ENCODE peak calls at places on chromosomes 7 and 10, in six cellular contexts. T is RPMI7951, E is breast epithelium, G is fibroblast of gingiva, Z is left ventricle myocardium inferior, W is HCEC 1CT. V is an unnamed sample.

GRCh38 chr7:40658731-40659130 is 523.9 kb downstream of the SUGCT start:
- DNase-seq in T (peak; percentile 71), E (no peak), G (peak; percentile 68), Z (no peak), W (no peak), V (peak; percentile 20)

GRCh38 chr7:156889089-156889488 is 3.9 kb downstream of the LMBR1 start:
- DNase-seq in T (peak; percentile 27), E (no peak), G (peak; percentile 51), Z (no peak), W (peak; percentile 44), V (no peak)

GRCh38 chr7:3282457-3282856 is 18.6 kb upstream of the SDK1 start:
- DNase-seq in T (peak; percentile 33), E (peak; percentile 30), G (peak; percentile 5), Z (no peak), W (peak; percentile 62), V (no peak)

GRCh38 chr10:90675621-90676020 is 182.2 kb downstream of the HTR7 start:
- DNase-seq in T (peak; percentile 75), E (no peak), G (peak; percentile 65), Z (no peak), W (peak; percentile 75), V (peak; percentile 23)

GRCh38 chr7:41567350-41568114 is 135.4 kb downstream of the INHBA start:
- DNase-seq in T (peak; percentile 84), E (no peak), G (no peak), Z (no peak), W (peak; percentile 69), V (no peak)

GRCh38 chr7:42831051-42831952 is 80.6 kb downstream of the C7orf25 start:
- DNase-seq in T (peak; percentile 49), E (peak; percentile 37), G (peak; percentile 34), Z (peak; percentile 17), W (peak; percentile 50), V (peak; percentile 5)

GRCh38 chr10:57993302-57993701 is 274.4 kb downstream of the IPMK start:
- DNase-seq in T (no peak), E (no peak), G (no peak), Z (no peak), W (no peak), V (no peak)

GRCh38 chr7:131159961-131160361 is 167.7 kb upstream of the MKLN1 start:
- DNase-seq in T (peak; percentile 74), E (no peak), G (peak; percentile 27), Z (no peak), W (peak; percentile 80), V (peak; percentile 20)

GRCh38 chr7:14688208-14688607 is 214.3 kb downstream of the DGKB start:
- DNase-seq in T (no peak), E (no peak), G (no peak), Z (no peak), W (no peak), V (no peak)

GRCh38 chr7:149125864-149126661 is at the start of gene ZNF425:
- DNase-seq in T (peak; percentile 90), E (peak; percentile 89), G (peak; percentile 92), Z (peak; percentile 91), W (peak; percentile 87), V (peak; percentile 52)

GRCh38 chr7:81308643-81309354 is 389.9 kb upstream of the SEMA3C start:
- DNase-seq in T (peak; percentile 65), E (no peak), G (peak; percentile 80), Z (no peak), W (peak; percentile 24), V (no peak)

GRCh38 chr10:114684085-114684821 is 26.2 kb upstream of the ABLIM1 start:
- DNase-seq in T (no peak), E (peak; percentile 49), G (peak; percentile 11), Z (peak; percentile 62), W (no peak), V (no peak)

GRCh38 chr7:6158424-6159096 is 113.9 kb downstream of the CYTH3 start:
- DNase-seq in T (no peak), E (no peak), G (no peak), Z (no peak), W (no peak), V (no peak)

GRCh38 chr7:82678716-82679115 is 235.1 kb upstream of the CACNA2D1 start:
- DNase-seq in T (no peak), E (no peak), G (no peak), Z (no peak), W (no peak), V (no peak)

GRCh38 chr7:37408885-37409248 is 39.8 kb downstream of the ELMO1 start:
- DNase-seq in T (no peak), E (no peak), G (no peak), Z (no peak), W (no peak), V (no peak)

GRCh38 chr10:121559321-121559720 is 38.9 kb downstream of the FGFR2 start:
- DNase-seq in T (no peak), E (no peak), G (no peak), Z (no peak), W (no peak), V (no peak)

GRCh38 chr10:78335691-78336401 is 302.2 kb downstream of the RPS24 start:
- DNase-seq in T (peak; percentile 99), E (peak; percentile 15), G (peak; percentile 43), Z (peak; percentile 37), W (peak; percentile 93), V (no peak)

GRCh38 chr10:119489572-119490326 is 52.8 kb downstream of the RGS10 start:
- DNase-seq in T (peak; percentile 21), E (no peak), G (no peak), Z (peak; percentile 36), W (peak; percentile 50), V (no peak)

GRCh38 chr10:15781381-15781960 is 61.7 kb upstream of the ITGA8 start:
- DNase-seq in T (no peak), E (no peak), G (no peak), Z (no peak), W (no peak), V (no peak)

GRCh38 chr7:22841954-22842353 is 19.3 kb upstream of the TOMM7 start:
- DNase-seq in T (peak; percentile 98), E (peak; percentile 50), G (peak; percentile 99), Z (no peak), W (no peak), V (peak; percentile 58)

GRCh38 chr10:94038024-94038423 is 44.3 kb downstream of the PLCE1 start:
- DNase-seq in T (peak; percentile 1), E (no peak), G (no peak), Z (no peak), W (peak; percentile 25), V (no peak)

GRCh38 chr10:121990015-121990677 is 1.2 kb downstream of the TACC2 start:
- DNase-seq in T (peak; percentile 19), E (no peak), G (no peak), Z (no peak), W (no peak), V (no peak)

GRCh38 chr7:153286763-153287162 is 527.2 kb downstream of the ACTR3B start:
- DNase-seq in T (no peak), E (no peak), G (no peak), Z (no peak), W (no peak), V (no peak)

GRCh38 chr10:16995867-16996529 is 133.6 kb downstream of the CUBN start:
- DNase-seq in T (peak; percentile 74), E (no peak), G (peak; percentile 56), Z (no peak), W (peak; percentile 25), V (no peak)

GRCh38 chr10:68869623-68870022 is 31.5 kb upstream of the DDX50 start:
- DNase-seq in T (no peak), E (no peak), G (peak; percentile 70), Z (no peak), W (no peak), V (no peak)

GRCh38 chr7:141071260-141071854 is 2.5 kb upstream of the TMEM178B start:
- DNase-seq in T (peak; percentile 81), E (no peak), G (peak; percentile 3), Z (peak; percentile 38), W (peak; percentile 31), V (no peak)

GRCh38 chr10:86083664-86084175 is 282.9 kb downstream of the GRID1 start:
- DNase-seq in T (no peak), E (no peak), G (no peak), Z (no peak), W (no peak), V (no peak)

GRCh38 chr10:131618587-131619267 is 282.1 kb upstream of the PPP2R2D start:
- DNase-seq in T (no peak), E (no peak), G (no peak), Z (no peak), W (no peak), V (no peak)

GRCh38 chr10:71014021-71014782 is 125.8 kb upstream of the PCBD1 start:
- DNase-seq in T (no peak), E (no peak), G (no peak), Z (peak; percentile 69), W (no peak), V (no peak)

GRCh38 chr10:129605266-129605985 is 138.4 kb downstream of the MGMT start:
- DNase-seq in T (no peak), E (no peak), G (no peak), Z (no peak), W (no peak), V (no peak)